ENCODE peak calls at places on chromosomes 16 and 17, in five cellular contexts. Y, M, I, D and Z are unnamed samples.

GRCh38 chr17:77460514-77461046 is 319.8 kb downstream of the SEC14L1 start:
- DNase-seq in M (no peak), Y (no peak), D (no peak), I (peak), Z (no peak)

GRCh38 chr17:75125984-75126383 is 5.6 kb downstream of the NT5C start:
- DNase-seq in I (no peak), Y (no peak), M (no peak), D (no peak), Z (no peak)

GRCh38 chr17:75034236-75034908 is 12.4 kb downstream of the ATP5PD start:
- DNase-seq in I (peak), M (peak), Y (peak), D (no peak), Z (peak)

GRCh38 chr17:57496382-57496781 is 240.1 kb downstream of the MSI2 start:
- DNase-seq in D (no peak), Y (no peak), I (no peak), M (no peak), Z (no peak)

GRCh38 chr16:75267631-75268264 is 16.3 kb upstream of the BCAR1 start:
- DNase-seq in I (no peak), D (no peak), M (peak), Y (no peak), Z (no peak)

GRCh38 chr16:2592786-2593185 is 55.0 kb downstream of the PDPK1 start:
- DNase-seq in I (no peak), Y (no peak), M (no peak), D (no peak), Z (no peak)

GRCh38 chr16:88456356-88457292 is 3.5 kb downstream of the ZFPM1 start:
- DNase-seq in D (no peak), Y (no peak), M (no peak), I (no peak), Z (no peak)

GRCh38 chr16:88108762-88109161 is 157.5 kb downstream of the BANP start:
- DNase-seq in I (no peak), M (no peak), D (no peak), Y (no peak), Z (no peak)

GRCh38 chr16:84065536-84066132 is 23.0 kb upstream of the SLC38A8 start:
- DNase-seq in Y (peak), I (no peak), D (peak), M (peak), Z (peak)

GRCh38 chr16:50376997-50377396 is 8.2 kb upstream of the BRD7 start:
- DNase-seq in Y (no peak), D (no peak), I (no peak), M (no peak), Z (no peak)

GRCh38 chr16:86355538-86355937 is 154.8 kb upstream of the FOXF1 start:
- DNase-seq in I (no peak), Y (no peak), D (no peak), M (no peak), Z (no peak)

GRCh38 chr17:41977991-41978390 is 11.4 kb downstream of the CNP start:
- DNase-seq in D (no peak), I (peak), Y (no peak), M (no peak), Z (no peak)

GRCh38 chr16:85446846-85447656 is 166.1 kb upstream of the GSE1 start:
- DNase-seq in Y (no peak), I (no peak), D (no peak), M (no peak), Z (no peak)

GRCh38 chr17:32160526-32160925 is 18.2 kb downstream of the RHOT1 start:
- DNase-seq in M (no peak), D (no peak), Y (no peak), I (no peak), Z (no peak)

GRCh38 chr17:73645050-73645871 is 1.0 kb upstream of the SDK2 start:
- DNase-seq in Y (peak), I (peak), D (no peak), M (no peak), Z (peak)

GRCh38 chr16:30694926-30695678 is 3.9 kb upstream of the SRCAP start:
- DNase-seq in D (no peak), Y (no peak), I (no peak), M (peak), Z (no peak)

GRCh38 chr16:75491876-75492275 is 3.4 kb downstream of the CHST6 start:
- DNase-seq in I (peak), Y (peak), M (peak), D (no peak), Z (no peak)

GRCh38 chr16:1781758-1782407 is 488 bp downstream of the SPSB3 start:
- DNase-seq in M (no peak), I (no peak), D (no peak), Y (peak), Z (peak)

GRCh38 chr16:77739493-77739892 is 17.2 kb downstream of the NUDT7 start:
- DNase-seq in Y (no peak), D (no peak), I (no peak), M (no peak), Z (no peak)

GRCh38 chr17:30519707-30520106 is 42.5 kb downstream of the GOSR1 start:
- DNase-seq in M (no peak), D (peak), I (no peak), Y (no peak), Z (no peak)

DNA sequence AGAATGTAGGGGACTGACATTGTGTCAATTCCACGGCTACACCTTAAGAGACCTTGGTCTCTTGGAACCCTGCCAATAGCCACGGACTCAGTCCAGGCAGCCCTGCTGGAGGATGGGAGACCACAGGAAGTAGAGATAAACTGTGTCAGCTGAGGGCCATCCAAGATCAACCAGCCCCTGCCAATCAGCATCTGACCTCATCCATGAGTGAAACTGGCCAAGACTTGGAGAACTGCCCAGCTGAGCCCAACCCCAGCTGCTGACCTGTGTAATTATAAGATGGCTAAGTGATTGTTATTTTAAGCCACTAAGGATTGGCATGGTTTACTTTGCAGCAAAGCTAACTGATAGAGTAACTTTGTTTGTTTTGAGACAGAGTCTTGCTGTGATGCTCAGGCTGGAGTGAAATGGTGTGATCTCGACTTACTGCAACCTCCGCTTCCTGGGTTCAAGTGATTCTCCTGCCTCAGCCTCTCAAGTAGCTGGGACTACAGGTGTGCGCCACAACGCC is 13.3 kb upstream of the YWHAE start:
- DNase-seq in Y (no peak), I (no peak), D (peak), M (peak), Z (no peak)
- TF ChIP-seq CTCF in Y (no peak), I (no peak), D (no peak), M (no peak), Z (no peak)

GRCh38 chr16:72197556-72197955 is 25.6 kb upstream of the PMFBP1 start:
- DNase-seq in D (no peak), M (no peak), Y (no peak), I (no peak), Z (no peak)

GRCh38 chr16:72198021-72198420 is 26.1 kb upstream of the PMFBP1 start:
- DNase-seq in Y (no peak), I (peak), D (no peak), M (peak), Z (peak)

GRCh38 chr16:72198641-72199250 is 26.8 kb upstream of the PMFBP1 start:
- DNase-seq in M (no peak), D (no peak), I (no peak), Y (no peak), Z (no peak)

GRCh38 chr16:72191551-72191950 is 19.6 kb upstream of the PMFBP1 start:
- DNase-seq in D (no peak), Y (no peak), M (peak), I (no peak), Z (no peak)

DNA sequence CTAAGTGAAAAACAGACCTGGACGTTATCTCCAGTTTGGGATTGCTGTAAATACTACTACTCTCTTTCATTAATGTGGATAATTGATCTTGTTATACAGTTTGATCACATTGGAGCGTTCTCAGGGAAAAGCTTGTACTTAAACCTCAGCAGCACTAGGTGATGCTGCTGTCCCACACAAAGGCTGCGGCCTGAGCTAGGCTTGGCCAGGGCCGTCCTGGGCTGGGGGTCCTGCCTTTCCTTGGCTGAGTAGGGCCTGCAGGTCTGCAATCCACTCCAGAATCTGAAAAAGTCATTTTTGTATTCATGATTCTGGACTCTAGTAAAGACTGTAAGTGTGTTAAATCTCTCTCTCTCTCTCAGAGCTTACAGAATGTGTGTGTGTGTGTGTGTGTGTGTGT is 23.7 kb upstream of the PMFBP1 start:
- DNase-seq in M (no peak), I (no peak), Y (peak), D (no peak), Z (peak)
- TF ChIP-seq CTCF in M (no peak), I (no peak), Y (peak), D (peak), Z (peak)

DNA sequence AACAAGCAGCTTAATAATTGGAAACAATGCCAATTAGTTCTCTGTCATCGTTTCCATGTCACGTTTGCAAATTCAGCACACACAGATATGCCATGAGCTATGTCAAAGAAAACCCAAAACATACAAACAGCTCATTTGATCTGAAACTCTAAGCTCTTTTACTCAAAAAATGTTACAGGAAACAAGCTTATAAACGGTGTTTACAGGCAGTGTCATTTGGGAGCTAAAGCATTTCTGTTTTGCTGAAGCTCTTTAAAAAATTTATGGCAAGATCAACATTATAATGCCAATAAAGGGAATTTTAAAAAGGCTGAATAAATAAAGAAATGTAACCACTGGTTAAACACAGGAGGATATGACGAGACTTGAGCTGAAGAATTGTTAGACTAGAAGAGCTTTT is 94.0 kb upstream of the HS3ST2 start:
- DNase-seq in I (no peak), M (no peak), D (no peak), Y (no peak), Z (no peak)
- TF ChIP-seq CTCF in I (no peak), M (no peak), D (no peak), Y (no peak), Z (no peak)

GRCh38 chr17:35086931-35087573 is 23.5 kb upstream of the RFFL start:
- DNase-seq in M (no peak), D (no peak), I (no peak), Y (no peak), Z (no peak)
- TF ChIP-seq CTCF in M (no peak), D (no peak), I (no peak), Y (no peak), Z (no peak)

DNA sequence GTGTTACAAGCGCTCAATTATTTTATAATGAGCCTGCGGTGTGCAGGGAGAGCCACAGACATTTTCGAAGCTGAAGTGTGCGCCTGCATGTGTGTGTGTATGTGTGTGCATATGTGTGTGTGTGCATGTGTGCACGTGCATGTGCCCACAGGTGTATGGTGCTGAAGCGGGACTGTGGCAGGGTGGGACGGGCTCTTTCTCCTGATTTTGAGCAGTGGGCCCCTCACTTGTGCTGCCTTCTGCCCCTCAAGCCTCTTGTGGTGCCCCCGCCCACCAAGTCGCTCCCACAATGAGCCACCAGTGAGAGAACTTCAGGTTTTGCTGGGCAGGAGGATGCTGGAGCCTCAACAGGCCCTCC is 16.7 kb upstream of the KCNJ12 start:
- DNase-seq in M (no peak), Y (no peak), I (no peak), D (no peak), Z (no peak)
- TF ChIP-seq CTCF in M (no peak), Y (no peak), I (no peak), D (no peak), Z (no peak)

DNA sequence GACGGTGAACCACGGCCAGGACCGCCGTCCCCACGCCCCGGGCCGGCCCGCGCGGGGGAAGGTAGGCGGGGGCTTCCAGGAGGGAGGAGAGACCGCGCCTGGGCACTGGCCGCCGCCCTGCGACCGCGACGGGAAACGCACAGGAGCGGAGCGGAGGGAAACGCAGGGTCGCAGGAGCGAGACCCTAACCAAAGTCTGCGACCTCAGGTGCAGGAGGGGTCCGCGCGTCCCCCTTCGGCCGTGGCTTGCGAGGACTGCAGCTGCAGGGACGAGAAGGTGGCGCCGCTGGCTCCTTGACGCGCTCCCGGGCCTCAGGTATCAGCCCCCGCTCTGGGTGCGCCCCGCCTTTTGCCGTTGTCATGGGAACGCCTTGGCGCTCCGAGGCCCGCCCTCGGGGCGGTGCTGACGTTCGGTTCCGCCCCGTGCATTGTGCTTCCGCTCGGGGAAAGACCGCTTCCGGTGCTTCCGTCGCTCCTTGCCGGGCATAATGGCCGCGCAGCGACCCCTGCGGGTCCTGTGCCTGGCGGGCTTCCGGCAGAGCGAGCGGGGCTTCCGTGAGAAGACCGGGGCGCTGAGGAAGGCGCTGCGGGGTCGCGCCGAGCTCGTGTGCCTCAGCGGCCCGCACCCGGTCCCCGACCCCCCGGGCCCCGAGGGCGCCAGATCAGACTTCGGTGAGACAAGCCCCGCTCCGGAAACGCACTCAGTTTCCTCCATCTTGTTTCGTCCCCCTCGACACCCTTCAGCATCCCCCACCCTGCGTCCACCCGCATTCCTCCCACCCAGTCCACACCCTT is at the start of gene OVCA2:
- DNase-seq in Y (peak), I (peak), D (no peak), M (peak), Z (peak)
- TF ChIP-seq CTCF in Y (peak), I (peak), D (peak), M (peak), Z (peak)

GRCh38 chr16:58515871-58516767 is 802 bp downstream of the SETD6 start:
- DNase-seq in I (no peak), D (no peak), Y (peak), M (peak), Z (peak)
- TF ChIP-seq CTCF in I (no peak), D (no peak), Y (no peak), M (no peak), Z (no peak)

GRCh38 chr16:68396481-68396880 is 51.8 kb downstream of the SMPD3 start:
- DNase-seq in I (no peak), M (peak), D (no peak), Y (peak), Z (peak)
- TF ChIP-seq CTCF in I (peak), M (peak), D (peak), Y (peak), Z (peak)

DNA sequence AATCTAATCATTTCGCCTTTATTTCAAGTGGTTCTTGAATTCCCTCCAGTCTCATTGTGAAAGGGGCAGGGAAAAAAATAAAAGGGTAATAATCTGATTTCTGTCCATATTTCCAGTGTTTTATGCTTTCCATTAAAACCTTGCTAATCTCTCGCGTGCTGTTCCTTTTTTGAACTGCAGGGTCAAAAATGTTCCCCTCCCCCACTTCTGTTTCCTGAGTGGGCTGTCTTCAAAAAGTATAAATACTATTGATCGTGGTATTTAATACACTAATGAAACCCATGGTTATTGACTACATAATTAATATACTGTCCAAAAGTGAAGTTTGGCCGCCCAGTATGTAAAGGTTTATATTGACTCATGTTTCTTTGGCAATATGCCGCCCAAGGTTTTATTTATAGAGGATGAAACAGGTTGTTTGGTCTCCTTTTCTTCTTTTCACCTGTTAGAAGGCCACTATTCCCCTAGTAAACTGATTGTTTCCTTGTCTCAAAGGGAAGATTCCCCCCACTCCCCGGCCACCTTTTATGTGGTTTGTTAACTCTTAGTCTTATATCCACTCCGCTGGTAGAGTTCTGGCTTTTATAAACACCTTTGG is 69.7 kb downstream of the RPA1 start:
- DNase-seq in D (no peak), M (no peak), Y (no peak), I (no peak), Z (no peak)
- TF ChIP-seq CTCF in D (peak), M (no peak), Y (no peak), I (no peak), Z (peak)